ENCODE peak calls at places on chromosomes 1 and 21, in five cellular contexts. R is mesenchymal stem cell, F is SJSA1, X is uterus, O is endothelial cell of umbilical vein. Z is an unnamed sample. For H3K36me3 and H3K27me3, the result is how much of the 10 kb centered on the place peaks cover.

GRCh38 chr1:109208847-109209463 is 4.8 kb upstream of the SARS1 start:
- DNase-seq in X (no peak), F (no peak), O (no peak), R (no peak), Z (no peak)

GRCh38 chr1:30460661-30461060 is 262.7 kb downstream of the MATN1 start:
- DNase-seq in R (no peak), F (no peak), X (no peak), O (no peak), Z (no peak)

GRCh38 chr1:182328591-182328990 is 63.0 kb downstream of the GLUL start:
- DNase-seq in X (no peak), R (no peak), O (no peak), F (no peak), Z (no peak)

GRCh38 chr1:15220825-15221431 is 26.1 kb upstream of the FHAD1 start:
- DNase-seq in O (no peak), F (no peak), R (no peak), X (no peak), Z (no peak)

GRCh38 chr1:221097479-221098281 is 218.4 kb downstream of the HLX start:
- DNase-seq in X (no peak), F (peak), R (peak), O (no peak), Z (no peak)

GRCh38 chr1:91490501-91490900 is 10.2 kb upstream of the CDC7 start:
- DNase-seq in X (no peak), R (peak), O (no peak), F (no peak), Z (no peak)

GRCh38 chr1:114718661-114719423 is 2.3 kb upstream of the NRAS start:
- DNase-seq in X (no peak), O (no peak), F (no peak), R (peak), Z (no peak)

GRCh38 chr1:22636927-22637326 is 499 bp downstream of the C1QA start:
- DNase-seq in F (no peak), O (no peak), R (no peak), X (no peak), Z (no peak)

GRCh38 chr1:68145418-68146126 is 86.8 kb downstream of the WLS start:
- DNase-seq in O (no peak), F (no peak), X (no peak), R (no peak), Z (no peak)

GRCh38 chr1:200075938-200076546 is 48.5 kb downstream of the NR5A2 start:
- DNase-seq in X (no peak), F (peak), O (peak), R (peak), Z (no peak)

GRCh38 chr1:6188466-6188865 is 8.3 kb upstream of the CHD5 start:
- DNase-seq in R (no peak), O (no peak), X (no peak), F (no peak), Z (no peak)

GRCh38 chr1:28775121-28775942 is 36.6 kb upstream of the OPRD1 start:
- DNase-seq in F (no peak), O (peak), X (peak), R (no peak), Z (peak)

GRCh38 chr1:17112496-17113236 is 6.6 kb downstream of the PADI2 start:
- DNase-seq in F (no peak), R (no peak), X (no peak), O (no peak), Z (no peak)

GRCh38 chr1:22780696-22781095 is 70.1 kb downstream of the EPHB2 start:
- DNase-seq in X (no peak), F (peak), O (peak), R (peak), Z (peak)

GRCh38 chr1:197913495-197914276 is 3.5 kb upstream of the LHX9 start:
- DNase-seq in F (no peak), R (no peak), O (no peak), X (no peak), Z (peak)

GRCh38 chr1:228219245-228219961 is 11.6 kb downstream of the OBSCN start:
- DNase-seq in X (no peak), O (no peak), F (no peak), R (no peak), Z (no peak)

GRCh38 chr21:25350056-25350455 is 257.2 kb downstream of the MRPL39 start:
- DNase-seq in O (peak), F (peak), R (no peak), X (no peak), Z (peak)

GRCh38 chr1:37479255-37480124 is 5.1 kb downstream of the ZC3H12A start:
- DNase-seq in X (peak), R (peak), O (peak), F (peak), Z (peak)

GRCh38 chr1:201282931-201283829 is at the start of gene PKP1:
- DNase-seq in X (no peak), F (no peak), R (no peak), O (no peak), Z (peak)

GRCh38 chr1:7079637-7080036 is 294.4 kb downstream of the CAMTA1 start:
- DNase-seq in R (no peak), O (no peak), F (no peak), X (no peak), Z (no peak)

GRCh38 chr1:67459068-67459467 is 28.9 kb upstream of the SERBP1 start:
- DNase-seq in O (no peak), R (no peak), X (no peak), F (no peak), Z (peak)

GRCh38 chr1:157849229-157849875 is 7.7 kb upstream of the CD5L start:
- DNase-seq in F (no peak), O (no peak), X (no peak), R (no peak), Z (no peak)

GRCh38 chr21:34843562-34843961 is 174.8 kb downstream of the CLIC6 start:
- DNase-seq in O (no peak), X (no peak), F (no peak), R (no peak), Z (no peak)

GRCh38 chr21:45975017-45975595 is 6.5 kb upstream of the COL6A1 start:
- DNase-seq in O (no peak), X (peak), F (no peak), R (peak), Z (peak)

GRCh38 chr1:112373841-112374240 is 22.2 kb upstream of the CTTNBP2NL start:
- DNase-seq in X (no peak), R (no peak), O (no peak), F (no peak), Z (no peak)

GRCh38 chr1:15603050-15603965 is 13.9 kb upstream of the DDI2 start:
- DNase-seq in F (peak), R (peak), X (peak), O (peak), Z (peak)

GRCh38 chr1:199302554-199302953 is 663.7 kb downstream of the PTPRC start:
- DNase-seq in X (no peak), F (no peak), O (peak), R (peak), Z (no peak)

GRCh38 chr1:240426056-240426455 is 185.9 kb downstream of the GREM2 start:
- DNase-seq in O (no peak), X (no peak), F (no peak), R (no peak), Z (no peak)

GRCh38 chr21:44487831-44488230 is 32.5 kb downstream of the LRRC3 start:
- DNase-seq in O (peak), X (no peak), F (no peak), R (peak), Z (peak)

GRCh38 chr21:17467829-17468228 is 45.0 kb upstream of the CXADR start:
- DNase-seq in F (no peak), R (no peak), O (no peak), X (no peak), Z (no peak)

GRCh38 chr1:225378880-225379279 is 49.0 kb downstream of the LBR start:
- DNase-seq in R (peak), X (no peak), F (no peak), O (no peak), Z (peak)

GRCh38 chr1:182249201-182249676 is 142.4 kb downstream of the GLUL start:
- DNase-seq in X (no peak), R (no peak), F (no peak), O (no peak), Z (no peak)

GRCh38 chr21:38567577-38568360 is 69.5 kb upstream of the ERG start:
- DNase-seq in O (no peak), R (peak), F (peak), X (no peak), Z (peak)

DNA sequence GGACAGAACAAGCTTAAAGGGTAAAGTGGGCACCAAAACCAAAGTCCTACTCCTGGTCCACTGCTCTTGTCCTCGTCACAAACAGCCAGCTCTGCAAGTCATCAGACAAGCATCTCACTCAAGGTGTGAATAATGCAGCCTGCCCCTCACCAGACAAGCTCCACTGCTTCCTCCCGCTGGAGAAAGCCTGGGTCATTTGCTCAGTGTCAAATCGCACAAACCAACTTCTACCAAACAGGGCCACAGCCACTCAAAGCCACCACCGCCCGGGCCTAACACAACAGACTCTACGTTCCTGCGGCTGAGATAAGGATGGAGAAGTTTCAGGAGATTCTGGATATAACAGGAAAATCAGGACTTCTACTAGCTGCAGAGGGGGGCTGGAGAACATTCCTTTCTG is 3.3 kb downstream of the SSBP3 start:
- DNase-seq in R (peak), O (no peak), X (no peak), F (no peak), Z (no peak)
- H3K36me3 ChIP-seq in R (half or more), O (under half), X (under half), F (half or more), Z (under half)

GRCh38 chr1:179745743-179746142 is 2.7 kb downstream of the FAM163A start:
- DNase-seq in R (no peak), O (no peak), X (no peak), F (no peak), Z (no peak)

GRCh38 chr1:179748772-179749171 is 5.7 kb downstream of the FAM163A start:
- DNase-seq in R (no peak), X (no peak), O (no peak), F (no peak), Z (no peak)

GRCh38 chr1:179745131-179745611 is 2.1 kb downstream of the FAM163A start:
- DNase-seq in F (no peak), X (no peak), O (no peak), R (no peak), Z (peak)

GRCh38 chr1:179750630-179751029 is 7.5 kb downstream of the FAM163A start:
- DNase-seq in X (no peak), R (no peak), O (no peak), F (no peak), Z (no peak)

DNA sequence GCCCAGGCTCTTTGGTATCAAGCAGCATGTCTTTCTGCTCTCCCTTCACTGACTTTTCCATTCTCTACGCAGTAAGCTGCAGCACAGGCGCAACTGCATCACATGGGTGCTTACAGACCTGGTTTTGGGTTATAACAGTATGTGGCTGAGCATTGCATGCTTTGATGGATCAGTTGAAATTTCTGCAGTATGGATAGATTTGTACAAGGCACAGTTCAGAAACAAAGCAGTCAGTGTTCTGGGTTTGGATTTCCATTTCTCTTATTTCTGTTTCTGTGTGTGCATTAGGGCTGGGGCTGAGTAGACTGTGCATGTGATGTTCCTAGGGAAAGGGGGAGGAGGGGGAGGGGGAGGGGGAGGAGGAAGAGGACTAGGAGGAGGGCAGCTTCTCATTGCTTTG is 4.5 kb downstream of the FAM163A start:
- DNase-seq in R (no peak), O (no peak), X (no peak), F (no peak), Z (no peak)
- H3K27me3 ChIP-seq in R (half or more), O (half or more), X (under half), F (half or more), Z (half or more)

GRCh38 chr1:180199018-180199417 is 31.0 kb upstream of the LHX4 start:
- DNase-seq in F (no peak), O (no peak), R (no peak), X (no peak), Z (peak)

GRCh38 chr1:180196436-180197003 is 33.5 kb upstream of the LHX4 start:
- DNase-seq in R (no peak), F (no peak), O (no peak), X (no peak), Z (peak)

GRCh38 chr1:180198611-180199010 is 31.5 kb upstream of the LHX4 start:
- DNase-seq in X (no peak), R (no peak), O (no peak), F (no peak), Z (no peak)

GRCh38 chr1:180197231-180197630 is 32.8 kb upstream of the LHX4 start:
- DNase-seq in X (no peak), R (no peak), O (no peak), F (no peak), Z (no peak)

GRCh38 chr1:180198186-180198585 is 31.9 kb upstream of the LHX4 start:
- DNase-seq in O (no peak), R (no peak), X (no peak), F (no peak), Z (peak)
- H3K36me3 ChIP-seq in O (under half), R (half or more), X (under half), F (under half), Z (under half)

DNA sequence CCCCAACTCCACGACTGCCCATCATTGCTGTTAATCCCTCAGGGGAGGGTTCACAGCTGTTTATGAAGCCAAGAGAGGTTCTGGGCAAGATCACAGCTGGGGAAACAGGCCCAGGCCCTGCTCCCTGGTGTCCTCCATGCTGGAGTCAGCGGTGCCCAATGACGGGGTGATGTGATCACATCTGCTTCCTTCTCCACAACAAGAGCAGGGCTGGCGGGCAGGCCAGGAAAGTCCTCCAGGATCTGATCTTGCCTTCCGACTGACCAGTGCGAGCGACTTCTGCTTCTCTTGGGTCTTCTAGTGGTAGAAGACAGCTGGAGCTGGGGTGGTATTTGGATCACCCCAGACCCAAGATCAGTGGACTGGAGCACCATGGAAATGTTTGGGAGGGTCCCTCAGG is 951 bp upstream of the LINGO4 start:
- DNase-seq in X (no peak), O (no peak), F (no peak), R (no peak), Z (no peak)
- H3K27me3 ChIP-seq in X (under half), O (under half), F (under half), R (half or more), Z (under half)

DNA sequence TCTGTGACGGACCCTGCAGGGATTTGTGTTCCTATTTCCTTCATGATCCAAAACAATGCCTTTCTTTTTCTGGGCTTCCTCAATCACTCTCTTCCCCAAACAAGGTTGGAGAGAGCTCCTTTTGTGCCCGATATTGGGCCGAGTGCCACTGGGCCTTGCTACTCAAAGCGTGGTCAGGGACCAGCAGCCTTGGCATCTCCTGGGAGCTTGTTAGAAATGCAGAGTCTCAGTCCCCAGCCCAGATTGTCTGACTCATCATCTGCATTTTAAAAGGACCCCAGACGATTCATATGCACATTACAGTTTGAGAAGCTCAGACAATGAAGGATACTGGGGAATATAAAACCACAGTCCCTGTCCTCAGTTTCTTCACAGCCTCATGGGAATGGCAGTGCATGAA is 19.9 kb downstream of the ADORA1 start:
- DNase-seq in F (no peak), O (no peak), X (no peak), R (no peak), Z (no peak)
- H3K36me3 ChIP-seq in F (under half), O (under half), X (under half), R (under half), Z (under half)

DNA sequence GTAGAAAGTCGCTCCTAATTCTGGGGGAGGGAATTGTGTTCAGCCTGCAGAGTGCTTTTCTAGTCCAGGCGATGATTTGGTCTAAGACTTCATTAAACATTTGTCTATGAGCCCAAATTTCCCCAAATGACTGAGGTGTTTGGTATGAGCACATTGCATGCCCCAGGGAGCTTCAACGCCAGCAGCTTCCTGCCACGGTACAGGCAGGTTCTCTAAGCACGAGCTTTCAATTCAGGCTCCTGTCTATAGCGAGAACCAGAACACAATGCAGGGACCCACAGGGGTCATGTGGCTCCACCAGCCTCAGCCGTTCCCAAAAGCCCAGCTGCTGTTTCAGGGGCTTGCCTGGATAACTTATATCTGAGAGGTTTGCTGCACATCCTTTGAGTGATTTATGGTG is 34.1 kb upstream of the H6PD start:
- DNase-seq in F (no peak), O (no peak), R (no peak), X (no peak), Z (no peak)
- H3K27me3 ChIP-seq in F (under half), O (under half), R (under half), X (under half), Z (half or more)

DNA sequence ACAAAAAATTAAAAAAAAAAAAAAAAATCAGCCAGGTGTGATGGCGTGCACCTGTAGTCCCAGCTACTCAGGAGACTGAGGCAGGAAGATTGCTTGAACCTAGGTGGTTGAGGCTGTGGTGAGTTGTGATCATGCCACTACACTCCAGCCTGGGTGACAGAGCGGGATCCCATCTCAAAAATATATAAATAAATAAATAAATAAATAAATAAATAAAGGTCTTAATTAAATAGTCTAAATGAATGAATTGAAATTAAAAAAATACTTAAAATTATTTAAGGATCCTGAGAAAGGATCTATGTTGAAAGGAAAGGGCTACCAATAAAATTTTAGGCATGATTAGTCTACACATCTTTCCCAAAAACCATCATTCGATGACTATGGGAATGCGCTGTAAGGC is 67.4 kb upstream of the HP1BP3 start:
- DNase-seq in F (no peak), X (no peak), O (no peak), R (no peak), Z (no peak)
- H3K36me3 ChIP-seq in F (half or more), X (under half), O (under half), R (half or more), Z (under half)

Z was measured in H7.